ENCODE peak calls at places on chromosomes 11 and 22, in seven cellular contexts. Z is H1, Q is neuronal stem cell, D is IMR-90, C is H9, G is trophoblast cell, E is mesenchymal stem cell. A is an unnamed sample.
A peak's percentile ranks its signal among the peaks of the same experiment; 100 is the strongest.

GRCh38 chr11:96234866-96235441 is 108.0 kb downstream of the MAML2 start:
- DNase-seq in Z (no peak), Q (no peak), D (no peak), C (no peak), G (no peak), E (peak; percentile 52), A (no peak)

GRCh38 chr22:49966716-49967332 is 6.3 kb downstream of the PIM3 start:
- DNase-seq in Z (peak; percentile 52), Q (no peak), D (no peak), C (peak; percentile 32), G (peak; percentile 50), E (peak; percentile 85), A (no peak)

GRCh38 chr11:45857834-45858492 is 10.7 kb downstream of the CRY2 start:
- DNase-seq in Z (no peak), Q (no peak), D (peak; percentile 84), C (no peak), G (peak; percentile 42), E (peak; percentile 96), A (no peak)

GRCh38 chr11:133911169-133911568 is 45.6 kb downstream of the IGSF9B start:
- DNase-seq in Z (no peak), Q (no peak), D (no peak), C (no peak), G (no peak), E (no peak), A (peak; percentile 40)

GRCh38 chr11:124970925-124971324 is 16.9 kb downstream of the CCDC15 start:
- DNase-seq in Z (no peak), Q (no peak), D (peak; percentile 35), C (peak; percentile 45), G (peak; percentile 47), E (peak; percentile 45), A (peak; percentile 83)

GRCh38 chr11:132078677-132079076 is 708.3 kb downstream of the NTM start:
- DNase-seq in Z (no peak), Q (no peak), D (no peak), C (no peak), G (no peak), E (no peak), A (no peak)

GRCh38 chr11:113242767-113243397 is 71.5 kb upstream of the TTC12 start:
- DNase-seq in Z (no peak), Q (no peak), D (peak; percentile 9), C (peak; percentile 36), G (no peak), E (peak; percentile 31), A (peak; percentile 68)

GRCh38 chr11:114832532-114833125 is 154.3 kb downstream of the NXPE2 start:
- DNase-seq in Z (no peak), Q (no peak), D (no peak), C (no peak), G (no peak), E (no peak), A (no peak)

GRCh38 chr11:125626381-125626950 is 1.5 kb downstream of the CHEK1 start:
- DNase-seq in Z (no peak), Q (no peak), D (peak; percentile 16), C (no peak), G (peak; percentile 31), E (no peak), A (no peak)

GRCh38 chr11:14300661-14301304 is 58.2 kb downstream of the RRAS2 start:
- DNase-seq in Z (no peak), Q (peak; percentile 38), D (peak; percentile 74), C (peak; percentile 75), G (peak; percentile 76), E (peak; percentile 82), A (peak; percentile 94)

GRCh38 chr22:18991828-18992442 is 55.8 kb upstream of the PRODH start:
- DNase-seq in Z (peak; percentile 36), Q (no peak), D (no peak), C (no peak), G (no peak), E (no peak), A (no peak)

GRCh38 chr11:116454020-116454645 is 318.7 kb downstream of the BUD13 start:
- DNase-seq in Z (peak; percentile 78), Q (no peak), D (peak; percentile 27), C (peak; percentile 80), G (peak; percentile 73), E (peak; percentile 0), A (peak; percentile 80)

GRCh38 chr11:128467610-128468041 is 119.7 kb downstream of the ETS1 start:
- DNase-seq in Z (no peak), Q (no peak), D (peak; percentile 100), C (no peak), G (peak; percentile 81), E (peak; percentile 100), A (peak; percentile 86)

GRCh38 chr11:1336836-1337646 is 27.6 kb upstream of the TOLLIP start:
- DNase-seq in Z (peak; percentile 79), Q (no peak), D (no peak), C (no peak), G (peak; percentile 34), E (no peak), A (peak; percentile 44)

GRCh38 chr11:121134758-121135312 is 33.8 kb downstream of the TECTA start:
- DNase-seq in Z (no peak), Q (no peak), D (no peak), C (no peak), G (no peak), E (no peak), A (peak; percentile 56)

GRCh38 chr11:119432484-119433368 is 9.8 kb upstream of the THY1 start:
- DNase-seq in Z (no peak), Q (no peak), D (peak; percentile 77), C (no peak), G (peak; percentile 4), E (peak; percentile 68), A (peak; percentile 62)

GRCh38 chr11:77813256-77813655 is 7.3 kb downstream of the RSF1 start:
- DNase-seq in Z (no peak), Q (no peak), D (peak; percentile 65), C (no peak), G (no peak), E (no peak), A (no peak)

GRCh38 chr11:19552684-19553083 is 160.0 kb upstream of the NAV2 start:
- DNase-seq in Z (no peak), Q (no peak), D (no peak), C (no peak), G (no peak), E (no peak), A (peak; percentile 12)

GRCh38 chr11:83120328-83120727 is 36.6 kb upstream of the PCF11 start:
- DNase-seq in Z (no peak), Q (no peak), D (peak; percentile 10), C (no peak), G (no peak), E (peak; percentile 13), A (no peak)

GRCh38 chr11:83124631-83125424 is 32.1 kb upstream of the PCF11 start:
- DNase-seq in Z (no peak), Q (no peak), D (no peak), C (no peak), G (no peak), E (no peak), A (no peak)

GRCh38 chr11:83122050-83122449 is 34.9 kb upstream of the PCF11 start:
- DNase-seq in Z (no peak), Q (no peak), D (no peak), C (no peak), G (peak; percentile 33), E (no peak), A (no peak)

GRCh38 chr11:83125577-83125976 is 31.4 kb upstream of the PCF11 start:
- DNase-seq in Z (no peak), Q (no peak), D (no peak), C (no peak), G (no peak), E (no peak), A (no peak)

GRCh38 chr11:83122766-83123165 is 34.2 kb upstream of the PCF11 start:
- DNase-seq in Z (no peak), Q (no peak), D (no peak), C (no peak), G (no peak), E (no peak), A (no peak)
- H4K8ac ChIP-seq in Z (no peak overlapping the region), Q (no peak overlapping the region), D (no peak overlapping the region), C (no peak overlapping the region), G (no peak overlapping the region), E (no peak overlapping the region), A (no peak overlapping the region)

GRCh38 chr11:70080763-70081162 is 2.6 kb downstream of the ANO1 start:
- DNase-seq in Z (no peak), Q (no peak), D (no peak), C (no peak), G (peak; percentile 50), E (no peak), A (no peak)
- H4K8ac ChIP-seq in Z (no peak overlapping the region), Q (no peak overlapping the region), D (no peak overlapping the region), C (no peak overlapping the region), G (no peak overlapping the region), E (no peak overlapping the region), A (no peak overlapping the region)

GRCh38 chr11:16997624-16998023 is 16.6 kb downstream of the PLEKHA7 start:
- DNase-seq in Z (no peak), Q (no peak), D (no peak), C (no peak), G (no peak), E (no peak), A (no peak)
- H4K8ac ChIP-seq in Z (no peak overlapping the region), Q (no peak overlapping the region), D (no peak overlapping the region), C (no peak overlapping the region), G (no peak overlapping the region), E (no peak overlapping the region), A (no peak overlapping the region)

GRCh38 chr22:40518840-40519239 is 117.7 kb downstream of the MRTFA start:
- DNase-seq in Z (no peak), Q (no peak), D (no peak), C (no peak), G (no peak), E (no peak), A (no peak)
- H4K8ac ChIP-seq in Z (no peak overlapping the region), Q (no peak overlapping the region), D (no peak overlapping the region), C (no peak overlapping the region), G (no peak overlapping the region), E (no peak overlapping the region), A (no peak overlapping the region)

GRCh38 chr11:2650343-2650867 is 49.4 kb downstream of the KCNQ1OT1 start:
- DNase-seq in Z (no peak), Q (no peak), D (no peak), C (no peak), G (peak; percentile 14), E (no peak), A (no peak)

GRCh38 chr11:2651054-2651617 is 48.7 kb downstream of the KCNQ1OT1 start:
- DNase-seq in Z (no peak), Q (no peak), D (no peak), C (no peak), G (peak; percentile 9), E (no peak), A (no peak)

GRCh38 chr11:2649400-2649799 is 50.4 kb downstream of the KCNQ1OT1 start:
- DNase-seq in Z (no peak), Q (no peak), D (no peak), C (no peak), G (peak; percentile 10), E (no peak), A (no peak)

GRCh38 chr11:2647953-2648352 is 51.8 kb downstream of the KCNQ1OT1 start:
- DNase-seq in Z (no peak), Q (no peak), D (no peak), C (no peak), G (no peak), E (no peak), A (no peak)

GRCh38 chr11:2649848-2650247 is 49.9 kb downstream of the KCNQ1OT1 start:
- DNase-seq in Z (no peak), Q (no peak), D (no peak), C (no peak), G (peak; percentile 8), E (no peak), A (no peak)
- H4K8ac ChIP-seq in Z (no peak overlapping the region), Q (no peak overlapping the region), D (no peak overlapping the region), C (no peak overlapping the region), G (no peak overlapping the region), E (no peak overlapping the region), A (no peak overlapping the region)